ENCODE peak calls at places on chromosomes 13 and 19, in ten cellular contexts. T, E, U, F, A, B, O, K, C and L are unnamed samples.

GRCh38 chr13:51768378-51768921 is 35.5 kb downstream of the DHRS12 start:
- DNase-seq in T (no peak), E (no peak), U (no peak), F (no peak), A (no peak), B (no peak), O (no peak), K (no peak), C (no peak), L (no peak)

GRCh38 chr13:51585696-51586095 is 1.4 kb downstream of the WDFY2 start:
- DNase-seq in T (no peak), E (no peak), U (no peak), F (no peak), A (peak; percentile 41), B (no peak), O (no peak), K (peak; percentile 42), C (no peak), L (no peak)

GRCh38 chr13:28622286-28622685 is 36.6 kb upstream of the POMP start:
- DNase-seq in T (no peak), E (no peak), U (no peak), F (peak; percentile 31), A (no peak), B (no peak), O (no peak), K (no peak), C (no peak), L (no peak)

GRCh38 chr13:95918860-95919259 is 134.3 kb downstream of the UGGT2 start:
- DNase-seq in T (no peak), E (no peak), U (no peak), F (no peak), A (no peak), B (no peak), O (no peak), K (no peak), C (no peak), L (no peak)

GRCh38 chr13:33194820-33195692 is 90.5 kb downstream of the STARD13 start:
- DNase-seq in T (peak; percentile 78), E (peak; percentile 84), U (no peak), F (no peak), A (peak; percentile 80), B (no peak), O (peak; percentile 96), K (peak; percentile 88), C (no peak), L (peak; percentile 93)

GRCh38 chr19:38389101-38389925 is 816 bp downstream of the SPRED3 start:
- DNase-seq in T (no peak), E (no peak), U (no peak), F (no peak), A (peak; percentile 79), B (no peak), O (peak; percentile 41), K (peak; percentile 86), C (no peak), L (no peak)

GRCh38 chr19:29255912-29256311 is 43.0 kb upstream of the UQCRFS1 start:
- DNase-seq in T (no peak), E (no peak), U (no peak), F (no peak), A (no peak), B (no peak), O (no peak), K (no peak), C (no peak), L (no peak)

GRCh38 chr19:46967578-46968018 is 52.0 kb upstream of the NPAS1 start:
- DNase-seq in T (no peak), E (no peak), U (no peak), F (peak; percentile 78), A (no peak), B (no peak), O (no peak), K (no peak), C (peak; percentile 6), L (no peak)

GRCh38 chr19:15469513-15470297 is 5.4 kb upstream of the RASAL3 start:
- DNase-seq in T (no peak), E (peak; percentile 48), U (no peak), F (no peak), A (no peak), B (peak; percentile 36), O (no peak), K (peak; percentile 41), C (peak; percentile 25), L (no peak)

GRCh38 chr13:27295096-27295495 is 24.5 kb downstream of the RASL11A start:
- DNase-seq in T (no peak), E (no peak), U (no peak), F (no peak), A (no peak), B (peak; percentile 30), O (no peak), K (no peak), C (no peak), L (no peak)

GRCh38 chr19:42561512-42561911 is 33.2 kb downstream of the CEACAM8 start:
- DNase-seq in T (no peak), E (no peak), U (no peak), F (no peak), A (no peak), B (no peak), O (no peak), K (no peak), C (no peak), L (no peak)

GRCh38 chr13:35455022-35455421 is 21.5 kb downstream of the MAB21L1 start:
- DNase-seq in T (no peak), E (no peak), U (no peak), F (no peak), A (no peak), B (no peak), O (no peak), K (no peak), C (no peak), L (no peak)

GRCh38 chr13:32135655-32136054 is 104.1 kb downstream of the FRY start:
- DNase-seq in T (peak; percentile 67), E (no peak), U (no peak), F (no peak), A (peak; percentile 52), B (no peak), O (peak; percentile 19), K (peak; percentile 8), C (no peak), L (no peak)

GRCh38 chr19:7831452-7831851 is 1.4 kb downstream of the EVI5L start:
- DNase-seq in T (no peak), E (no peak), U (no peak), F (no peak), A (peak; percentile 20), B (no peak), O (no peak), K (peak; percentile 73), C (no peak), L (no peak)

GRCh38 chr13:99227331-99227900 is 26.8 kb downstream of the UBAC2 start:
- DNase-seq in T (no peak), E (no peak), U (no peak), F (no peak), A (no peak), B (no peak), O (no peak), K (no peak), C (no peak), L (no peak)

GRCh38 chr19:58586131-58586765 is 13.1 kb upstream of the MZF1 start:
- DNase-seq in T (no peak), E (no peak), U (no peak), F (peak; percentile 6), A (no peak), B (no peak), O (no peak), K (no peak), C (no peak), L (no peak)

GRCh38 chr13:40477623-40478608 is 188.5 kb downstream of the FOXO1 start:
- DNase-seq in T (no peak), E (no peak), U (no peak), F (no peak), A (no peak), B (no peak), O (no peak), K (no peak), C (no peak), L (no peak)

GRCh38 chr13:113555141-113555540 is 29.4 kb upstream of the TFDP1 start:
- DNase-seq in T (no peak), E (no peak), U (no peak), F (no peak), A (no peak), B (no peak), O (no peak), K (no peak), C (no peak), L (no peak)

GRCh38 chr19:7783991-7784421 is 21.0 kb downstream of the CLEC4M start:
- DNase-seq in T (no peak), E (no peak), U (no peak), F (no peak), A (peak; percentile 49), B (no peak), O (no peak), K (peak; percentile 42), C (no peak), L (no peak)

GRCh38 chr13:106917673-106918652 is 350.0 kb upstream of the ARGLU1 start:
- DNase-seq in T (peak; percentile 16), E (peak; percentile 82), U (peak; percentile 23), F (peak; percentile 81), A (peak; percentile 62), B (peak; percentile 67), O (peak; percentile 16), K (peak; percentile 82), C (peak; percentile 49), L (no peak)

GRCh38 chr13:74024314-74024713 is 109.9 kb downstream of the KLF12 start:
- DNase-seq in T (no peak), E (no peak), U (no peak), F (no peak), A (no peak), B (no peak), O (no peak), K (no peak), C (no peak), L (no peak)

GRCh38 chr19:35995655-35995993 is 636 bp downstream of the SDHAF1 start:
- DNase-seq in T (no peak), E (peak; percentile 63), U (no peak), F (peak; percentile 26), A (no peak), B (peak; percentile 28), O (no peak), K (peak; percentile 62), C (peak; percentile 19), L (no peak)

GRCh38 chr13:30797847-30798246 is 62.5 kb downstream of the ALOX5AP start:
- DNase-seq in T (no peak), E (no peak), U (no peak), F (no peak), A (no peak), B (no peak), O (no peak), K (no peak), C (no peak), L (no peak)

GRCh38 chr19:56097306-56097705 is 23.8 kb downstream of the ZNF787 start:
- DNase-seq in T (no peak), E (no peak), U (no peak), F (no peak), A (no peak), B (no peak), O (no peak), K (no peak), C (no peak), L (no peak)